ENCODE peak calls at places on chromosomes 16 and 17, in five cellular contexts. One of them, this sample, is unnamed.
A peak's percentile ranks its signal among the peaks of the same experiment; 100 is the strongest.

GRCh38 chr16:30063893-30064745 is 1.4 kb upstream of the ALDOA start:
- DNase-seq in SW480: peak; percentile 70
- DNase-seq in EL: no peak
- DNase-seq in stimulated activated CD4-positive, alpha-beta T cell treated with anti-CD3 and anti-CD28 coated beads, Interleukin-1b, Interleukin-23, amount 100 ng/mL, for 24 hours: peak; percentile 60
- DNase-seq in stimulated activated naive B cell treated with anti-CD40 and anti-IgM and Interleukin-4, amounts not matched to agents 10 μg/mL and 1 μg/mL and 100 μg/mL, for 72 hours: peak; percentile 67
- DNase-seq in this sample: peak; percentile 85

GRCh38 chr16:50310308-50311133 is 44.2 kb downstream of the ADCY7 start:
- DNase-seq in EL: no peak
- DNase-seq in stimulated activated CD4-positive, alpha-beta T cell treated with anti-CD3 and anti-CD28 coated beads, Interleukin-1b, Interleukin-23, amount 100 ng/mL, for 24 hours: no peak
- DNase-seq in SW480: no peak
- DNase-seq in stimulated activated naive B cell treated with anti-CD40 and anti-IgM and Interleukin-4, amounts not matched to agents 10 μg/mL and 1 μg/mL and 100 μg/mL, for 72 hours: no peak
- DNase-seq in this sample: no peak

GRCh38 chr16:1949507-1949906 is 5.0 kb downstream of the RPL3L start:
- DNase-seq in stimulated activated CD4-positive, alpha-beta T cell treated with anti-CD3 and anti-CD28 coated beads, Interleukin-1b, Interleukin-23, amount 100 ng/mL, for 24 hours: no peak
- DNase-seq in SW480: no peak
- DNase-seq in EL: no peak
- DNase-seq in stimulated activated naive B cell treated with anti-CD40 and anti-IgM and Interleukin-4, amounts not matched to agents 10 μg/mL and 1 μg/mL and 100 μg/mL, for 72 hours: no peak
- DNase-seq in this sample: no peak

GRCh38 chr16:68884867-68885266 is 41.5 kb downstream of the TANGO6 start:
- DNase-seq in stimulated activated naive B cell treated with anti-CD40 and anti-IgM and Interleukin-4, amounts not matched to agents 10 μg/mL and 1 μg/mL and 100 μg/mL, for 72 hours: no peak
- DNase-seq in SW480: no peak
- DNase-seq in stimulated activated CD4-positive, alpha-beta T cell treated with anti-CD3 and anti-CD28 coated beads, Interleukin-1b, Interleukin-23, amount 100 ng/mL, for 24 hours: no peak
- DNase-seq in EL: no peak
- DNase-seq in this sample: no peak

GRCh38 chr16:12157510-12158093 is 181.1 kb downstream of the SNX29 start:
- DNase-seq in stimulated activated CD4-positive, alpha-beta T cell treated with anti-CD3 and anti-CD28 coated beads, Interleukin-1b, Interleukin-23, amount 100 ng/mL, for 24 hours: no peak
- DNase-seq in EL: peak; percentile 81
- DNase-seq in stimulated activated naive B cell treated with anti-CD40 and anti-IgM and Interleukin-4, amounts not matched to agents 10 μg/mL and 1 μg/mL and 100 μg/mL, for 72 hours: no peak
- DNase-seq in SW480: no peak
- DNase-seq in this sample: no peak

GRCh38 chr16:62036101-62036806 is at the start of gene CDH8:
- DNase-seq in stimulated activated CD4-positive, alpha-beta T cell treated with anti-CD3 and anti-CD28 coated beads, Interleukin-1b, Interleukin-23, amount 100 ng/mL, for 24 hours: no peak
- DNase-seq in SW480: no peak
- DNase-seq in stimulated activated naive B cell treated with anti-CD40 and anti-IgM and Interleukin-4, amounts not matched to agents 10 μg/mL and 1 μg/mL and 100 μg/mL, for 72 hours: no peak
- DNase-seq in EL: peak; percentile 14
- DNase-seq in this sample: peak; percentile 32

GRCh38 chr16:67936876-67937605 is 391 bp upstream of the PSMB10 start:
- DNase-seq in stimulated activated CD4-positive, alpha-beta T cell treated with anti-CD3 and anti-CD28 coated beads, Interleukin-1b, Interleukin-23, amount 100 ng/mL, for 24 hours: no peak
- DNase-seq in EL: peak; percentile 79
- DNase-seq in SW480: no peak
- DNase-seq in stimulated activated naive B cell treated with anti-CD40 and anti-IgM and Interleukin-4, amounts not matched to agents 10 μg/mL and 1 μg/mL and 100 μg/mL, for 72 hours: peak; percentile 82
- DNase-seq in this sample: no peak

GRCh38 chr17:30318190-30318589 is 15.7 kb downstream of the TMIGD1 start:
- DNase-seq in SW480: no peak
- DNase-seq in stimulated activated naive B cell treated with anti-CD40 and anti-IgM and Interleukin-4, amounts not matched to agents 10 μg/mL and 1 μg/mL and 100 μg/mL, for 72 hours: no peak
- DNase-seq in EL: no peak
- DNase-seq in stimulated activated CD4-positive, alpha-beta T cell treated with anti-CD3 and anti-CD28 coated beads, Interleukin-1b, Interleukin-23, amount 100 ng/mL, for 24 hours: no peak
- DNase-seq in this sample: no peak

GRCh38 chr17:51435171-51435552 is 174.8 kb downstream of the UTP18 start:
- DNase-seq in stimulated activated CD4-positive, alpha-beta T cell treated with anti-CD3 and anti-CD28 coated beads, Interleukin-1b, Interleukin-23, amount 100 ng/mL, for 24 hours: no peak
- DNase-seq in stimulated activated naive B cell treated with anti-CD40 and anti-IgM and Interleukin-4, amounts not matched to agents 10 μg/mL and 1 μg/mL and 100 μg/mL, for 72 hours: no peak
- DNase-seq in EL: no peak
- DNase-seq in SW480: no peak
- DNase-seq in this sample: peak; percentile 14

GRCh38 chr16:68885321-68885720 is 42.0 kb downstream of the TANGO6 start:
- DNase-seq in EL: no peak
- DNase-seq in SW480: no peak
- DNase-seq in stimulated activated naive B cell treated with anti-CD40 and anti-IgM and Interleukin-4, amounts not matched to agents 10 μg/mL and 1 μg/mL and 100 μg/mL, for 72 hours: no peak
- DNase-seq in stimulated activated CD4-positive, alpha-beta T cell treated with anti-CD3 and anti-CD28 coated beads, Interleukin-1b, Interleukin-23, amount 100 ng/mL, for 24 hours: no peak
- DNase-seq in this sample: no peak

GRCh38 chr17:9206160-9206988 is 185.1 kb downstream of the NTN1 start:
- DNase-seq in stimulated activated naive B cell treated with anti-CD40 and anti-IgM and Interleukin-4, amounts not matched to agents 10 μg/mL and 1 μg/mL and 100 μg/mL, for 72 hours: no peak
- DNase-seq in EL: no peak
- DNase-seq in stimulated activated CD4-positive, alpha-beta T cell treated with anti-CD3 and anti-CD28 coated beads, Interleukin-1b, Interleukin-23, amount 100 ng/mL, for 24 hours: no peak
- DNase-seq in SW480: no peak
- DNase-seq in this sample: no peak

GRCh38 chr17:70945386-70945785 is 776.1 kb downstream of the KCNJ2 start:
- DNase-seq in EL: no peak
- DNase-seq in SW480: no peak
- DNase-seq in stimulated activated naive B cell treated with anti-CD40 and anti-IgM and Interleukin-4, amounts not matched to agents 10 μg/mL and 1 μg/mL and 100 μg/mL, for 72 hours: no peak
- DNase-seq in stimulated activated CD4-positive, alpha-beta T cell treated with anti-CD3 and anti-CD28 coated beads, Interleukin-1b, Interleukin-23, amount 100 ng/mL, for 24 hours: no peak
- DNase-seq in this sample: no peak

GRCh38 chr17:82227629-82228277 is 1.1 kb upstream of the SLC16A3 start:
- DNase-seq in EL: no peak
- DNase-seq in SW480: no peak
- DNase-seq in stimulated activated CD4-positive, alpha-beta T cell treated with anti-CD3 and anti-CD28 coated beads, Interleukin-1b, Interleukin-23, amount 100 ng/mL, for 24 hours: no peak
- DNase-seq in stimulated activated naive B cell treated with anti-CD40 and anti-IgM and Interleukin-4, amounts not matched to agents 10 μg/mL and 1 μg/mL and 100 μg/mL, for 72 hours: no peak
- DNase-seq in this sample: no peak

GRCh38 chr16:30728904-30729672 is 19.1 kb upstream of the PHKG2 start:
- DNase-seq in SW480: no peak
- DNase-seq in stimulated activated naive B cell treated with anti-CD40 and anti-IgM and Interleukin-4, amounts not matched to agents 10 μg/mL and 1 μg/mL and 100 μg/mL, for 72 hours: no peak
- DNase-seq in stimulated activated CD4-positive, alpha-beta T cell treated with anti-CD3 and anti-CD28 coated beads, Interleukin-1b, Interleukin-23, amount 100 ng/mL, for 24 hours: no peak
- DNase-seq in EL: no peak
- DNase-seq in this sample: no peak

GRCh38 chr16:4212207-4212933 is 29.5 kb downstream of the SRL start:
- DNase-seq in EL: no peak
- DNase-seq in SW480: no peak
- DNase-seq in stimulated activated naive B cell treated with anti-CD40 and anti-IgM and Interleukin-4, amounts not matched to agents 10 μg/mL and 1 μg/mL and 100 μg/mL, for 72 hours: no peak
- DNase-seq in stimulated activated CD4-positive, alpha-beta T cell treated with anti-CD3 and anti-CD28 coated beads, Interleukin-1b, Interleukin-23, amount 100 ng/mL, for 24 hours: no peak
- DNase-seq in this sample: no peak

GRCh38 chr16:56789360-56789759 is 59.4 kb downstream of the NUP93 start:
- DNase-seq in SW480: peak; percentile 61
- DNase-seq in EL: peak; percentile 30
- DNase-seq in stimulated activated naive B cell treated with anti-CD40 and anti-IgM and Interleukin-4, amounts not matched to agents 10 μg/mL and 1 μg/mL and 100 μg/mL, for 72 hours: no peak
- DNase-seq in stimulated activated CD4-positive, alpha-beta T cell treated with anti-CD3 and anti-CD28 coated beads, Interleukin-1b, Interleukin-23, amount 100 ng/mL, for 24 hours: no peak
- DNase-seq in this sample: no peak

This sample was measured in caudate nucleus.